ENCODE peak calls at places on chromosomes 4 and X, in eight cellular contexts. A is mucosa of descending colon; H is left lung; Q is CD8-positive, alpha-beta T cell; O is kidney; B is MM.1S; Y is suprapubic skin; I is transverse colon. U is an unnamed sample.

GRCh38 chr4:10346023-10346422 is 111.2 kb downstream of the ZNF518B start:
- DNase-seq in B (no peak), H (no peak), Y (no peak), I (no peak), A (no peak), O (no peak), Q (no peak), U (no peak)

GRCh38 chr4:20192754-20193521 is 58.8 kb upstream of the SLIT2 start:
- DNase-seq in B (peak), A (no peak), Y (no peak), O (no peak), H (no peak), I (no peak), Q (no peak), U (no peak)

GRCh38 chr4:27861381-27861787 is 1000.7 kb downstream of the STIM2 start:
- DNase-seq in A (no peak), H (no peak), Q (no peak), O (no peak), B (peak), I (no peak), Y (no peak), U (no peak)

GRCh38 chr4:3675251-3676115 is 90.7 kb upstream of the ADRA2C start:
- DNase-seq in B (no peak), Y (peak), O (peak), Q (no peak), H (peak), A (peak), I (no peak), U (no peak)

GRCh38 chr4:108940086-108941033 is 177.5 kb upstream of the ETNPPL start:
- DNase-seq in I (no peak), Y (no peak), B (peak), Q (no peak), O (no peak), A (no peak), H (no peak), U (no peak)

GRCh38 chr4:189507060-189507459 is 433.6 kb upstream of the FRG1 start:
- DNase-seq in O (no peak), I (no peak), H (no peak), Y (no peak), Q (no peak), A (no peak), B (no peak), U (no peak)

GRCh38 chrX:67574696-67575095 is 30.9 kb downstream of the AR start:
- DNase-seq in I (no peak), Q (no peak), B (no peak), O (no peak), H (no peak), Y (no peak), A (no peak), U (no peak)

GRCh38 chr4:91958651-91959050 is 345.1 kb upstream of the GRID2 start:
- DNase-seq in I (no peak), H (no peak), Y (no peak), Q (no peak), O (no peak), A (no peak), B (no peak), U (no peak)

GRCh38 chr4:151992301-151992700 is 231.5 kb upstream of the GATB start:
- DNase-seq in H (no peak), B (no peak), O (no peak), Y (no peak), Q (no peak), I (no peak), A (no peak), U (no peak)

GRCh38 chr4:73576366-73576765 is 43.9 kb downstream of the RASSF6 start:
- DNase-seq in Y (no peak), A (no peak), B (no peak), H (no peak), I (no peak), Q (no peak), O (no peak), U (no peak)

GRCh38 chr4:6942238-6942800 is 32.7 kb downstream of the TBC1D14 start:
- DNase-seq in B (peak), A (peak), O (peak), Y (no peak), I (no peak), Q (peak), H (no peak), U (no peak)

GRCh38 chr4:140718240-140718639 is 37.9 kb downstream of the TBC1D9 start:
- DNase-seq in Q (no peak), A (no peak), I (no peak), B (no peak), H (no peak), O (no peak), Y (no peak), U (no peak)
- TF ChIP-seq CTCF in Q (no peak), A (no peak), I (no peak), B (no peak), H (no peak), O (no peak), Y (no peak), U (no peak)

GRCh38 chr4:22241415-22241814 is 274.5 kb downstream of the ADGRA3 start:
- DNase-seq in Y (no peak), H (no peak), I (no peak), B (no peak), Q (no peak), A (no peak), O (no peak), U (no peak)
- TF ChIP-seq CTCF in Y (no peak), H (no peak), I (no peak), B (no peak), Q (no peak), A (no peak), O (no peak), U (no peak)

GRCh38 chr4:114839986-114840385 is 241.4 kb downstream of the UGT8 start:
- DNase-seq in H (no peak), O (no peak), Y (no peak), A (no peak), Q (no peak), I (no peak), B (no peak), U (no peak)
- TF ChIP-seq CTCF in H (no peak), O (no peak), Y (no peak), A (no peak), Q (no peak), I (no peak), B (no peak), U (no peak)

DNA sequence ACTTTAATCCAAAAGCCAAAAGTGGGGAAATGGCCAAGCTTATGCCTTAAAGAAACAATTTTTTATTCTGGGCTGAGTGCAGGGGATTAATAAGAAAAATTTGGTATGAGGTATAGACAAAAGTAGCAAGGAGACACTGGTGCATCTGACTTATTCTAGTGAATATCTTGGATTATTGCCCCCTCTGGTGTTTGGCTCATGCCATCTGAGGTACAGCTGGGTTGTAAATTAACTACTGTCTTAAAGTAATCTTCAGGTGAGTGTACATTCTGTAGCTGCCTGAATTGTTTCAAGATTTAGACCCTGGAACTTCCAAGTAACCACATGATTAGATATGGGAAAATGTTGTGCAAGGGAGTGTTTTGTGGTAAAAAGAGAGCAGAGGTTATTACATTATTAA is 988.7 kb downstream of the FAM133A start:
- DNase-seq in B (peak), H (no peak), Q (no peak), I (no peak), O (no peak), Y (no peak), A (no peak), U (no peak)
- TF ChIP-seq CTCF in B (peak), H (no peak), Q (no peak), I (no peak), O (no peak), Y (no peak), A (no peak), U (peak)

GRCh38 chr4:76562161-76562560 is 127.1 kb downstream of the SHROOM3 start:
- DNase-seq in I (no peak), Q (no peak), O (no peak), Y (no peak), A (no peak), B (no peak), H (no peak), U (no peak)

GRCh38 chr4:76559236-76560071 is 124.4 kb downstream of the SHROOM3 start:
- DNase-seq in B (no peak), I (no peak), O (no peak), Y (no peak), H (no peak), A (no peak), Q (no peak), U (no peak)

GRCh38 chr4:76569225-76569624 is 134.2 kb downstream of the SHROOM3 start:
- DNase-seq in B (peak), O (no peak), Q (no peak), Y (no peak), I (no peak), H (no peak), A (no peak), U (no peak)

GRCh38 chr4:76562851-76563803 is 128.1 kb downstream of the SHROOM3 start:
- DNase-seq in O (no peak), Q (no peak), H (no peak), A (no peak), B (no peak), I (no peak), Y (no peak), U (no peak)

DNA sequence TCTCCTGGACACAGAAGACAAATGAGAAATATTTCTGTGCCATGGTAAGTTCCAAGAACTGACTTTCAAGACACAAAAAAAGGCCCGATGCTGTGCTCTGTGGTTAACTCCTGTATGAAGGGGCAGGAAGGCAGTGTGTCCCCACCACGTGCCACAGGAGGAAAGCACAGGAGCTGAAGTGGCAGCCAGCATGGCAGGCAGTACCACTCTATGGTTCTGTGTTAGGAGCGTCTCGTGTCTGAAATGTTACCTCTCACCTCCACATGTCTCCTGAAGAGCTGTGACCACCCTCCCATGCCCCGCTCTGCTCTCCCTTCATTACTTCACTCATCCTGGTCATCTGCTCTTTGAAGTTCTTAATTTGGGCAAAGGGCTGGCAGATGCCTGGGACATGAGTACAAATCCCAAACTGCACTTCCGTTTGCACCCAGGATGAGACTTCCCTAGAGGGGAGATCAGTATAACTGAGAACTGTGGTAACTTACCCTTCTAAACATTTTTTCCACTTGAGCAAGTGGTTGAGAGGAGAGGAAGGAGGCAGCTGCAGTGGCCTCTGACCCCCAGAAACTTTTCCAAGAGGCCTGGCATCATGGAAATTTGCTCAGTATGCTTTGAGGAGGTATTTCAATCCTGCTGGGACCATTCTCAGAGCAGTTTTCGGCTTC is 128.9 kb downstream of the SHROOM3 start:
- DNase-seq in Y (no peak), A (no peak), I (no peak), B (no peak), Q (no peak), H (no peak), O (no peak), U (no peak)
- TF ChIP-seq CTCF in Y (no peak), A (no peak), I (no peak), B (no peak), Q (no peak), H (no peak), O (no peak), U (no peak)

GRCh38 chrX:83416273-83416672 is 91.8 kb upstream of the POU3F4 start:
- DNase-seq in Y (no peak), B (peak), Q (no peak), A (no peak), O (no peak), H (no peak), I (no peak), U (no peak)
- TF ChIP-seq CTCF in Y (no peak), B (peak), Q (no peak), A (no peak), O (peak), H (no peak), I (no peak), U (peak)

GRCh38 chr4:54165438-54165837 is 63.7 kb upstream of the PDGFRA start:
- DNase-seq in O (no peak), A (no peak), H (no peak), Q (no peak), I (no peak), B (no peak), Y (no peak), U (no peak)
- TF ChIP-seq CTCF in O (no peak), A (no peak), H (no peak), Q (no peak), I (no peak), B (no peak), Y (no peak), U (no peak)

DNA sequence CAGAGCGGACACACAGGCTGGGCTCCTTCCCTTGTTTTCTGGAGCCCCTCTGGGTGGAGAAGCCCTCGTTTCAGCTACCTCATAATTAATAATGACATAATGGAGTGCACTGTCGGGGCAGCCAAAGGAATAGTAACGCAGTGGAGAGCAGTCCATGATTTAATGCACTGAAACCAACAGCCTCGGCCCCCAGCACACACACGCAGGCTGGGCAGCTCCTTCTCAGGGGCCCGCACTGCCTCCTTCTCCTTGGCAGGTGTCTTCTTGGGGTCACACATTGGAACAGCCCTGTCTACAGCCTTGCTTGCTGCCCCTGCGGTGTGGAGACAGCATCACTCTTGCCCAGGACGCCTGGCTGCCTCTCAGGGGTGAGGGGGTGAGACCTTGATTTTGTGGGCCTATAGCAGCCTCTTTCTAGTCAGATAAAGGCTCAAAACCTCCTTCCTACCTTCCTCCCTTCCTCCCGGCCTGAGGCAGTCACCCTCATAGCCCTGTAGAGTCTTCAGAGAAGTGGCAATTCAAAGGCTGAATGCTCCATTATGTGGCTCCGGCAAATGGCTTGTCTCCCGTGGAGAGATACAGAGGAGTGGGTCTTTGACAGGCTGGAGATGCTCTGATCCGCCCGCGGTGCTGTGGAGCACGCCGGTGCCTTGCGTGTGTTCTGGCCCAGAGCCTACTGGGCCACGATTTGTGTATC is 89.1 kb downstream of the DCTD start:
- DNase-seq in H (no peak), I (no peak), Q (no peak), B (no peak), O (peak), A (no peak), Y (no peak), U (no peak)
- TF ChIP-seq CTCF in H (no peak), I (no peak), Q (no peak), B (no peak), O (no peak), A (no peak), Y (no peak), U (no peak)